ENCODE peak calls at places on chromosomes 12 and 14, in six cellular contexts. G is epithelial cell of esophagus; X is activated T-helper 1 cell treated with anti-CD3 and anti-CD28 coated beads, Interleukin-12 subunit alpha, Interleukin-12 subunit beta, Interleukin-2, Interleukin-4 antibody, amounts not matched to agents 30 ng/mL and 10 ng/mL and 1 ng/mL, durations not matched to agents 14 hours and 24 hours and 36 hours; A is activated gamma-delta T cell treated with anti-CD3 and anti-CD28 coated beads, Interleukin-2, amount 50 U/mL, for 16 hours; Q is pancreas; Z is ascending aorta. V is an unnamed sample.

GRCh38 chr14:96363751-96364336 is 518 bp downstream of the GSKIP start:
- DNase-seq in G (peak), X (peak), A (peak), Q (peak), Z (no peak), V (peak)

GRCh38 chr12:114313910-114314309 is 92.0 kb downstream of the TBX5 start:
- DNase-seq in G (no peak), X (no peak), A (no peak), Q (no peak), Z (no peak), V (no peak)

GRCh38 chr14:99729991-99730875 is 46.1 kb downstream of the CYP46A1 start:
- DNase-seq in G (peak), X (peak), A (peak), Q (peak), Z (peak), V (peak)

GRCh38 chr14:30990766-30991165 is 34.7 kb upstream of the AP4S1 start:
- DNase-seq in G (no peak), X (no peak), A (no peak), Q (no peak), Z (no peak), V (no peak)

GRCh38 chr14:31084385-31084784 is 58.2 kb upstream of the STRN3 start:
- DNase-seq in G (no peak), X (no peak), A (no peak), Q (no peak), Z (no peak), V (peak)

GRCh38 chr14:71590131-71590530 is 342.1 kb upstream of the RGS6 start:
- DNase-seq in G (no peak), X (no peak), A (no peak), Q (no peak), Z (no peak), V (no peak)

GRCh38 chr12:54981796-54982195 is 2.8 kb downstream of the TESPA1 start:
- DNase-seq in G (no peak), X (peak), A (peak), Q (no peak), Z (no peak), V (no peak)

GRCh38 chr12:125890366-125890905 is 825.2 kb downstream of the AACS start:
- DNase-seq in G (no peak), X (no peak), A (no peak), Q (no peak), Z (no peak), V (no peak)

GRCh38 chr14:86777950-86778602 is 1214.9 kb downstream of the GALC start:
- DNase-seq in G (peak), X (no peak), A (no peak), Q (no peak), Z (no peak), V (no peak)

GRCh38 chr14:92527724-92528123 is 14.1 kb downstream of the RIN3 start:
- DNase-seq in G (peak), X (no peak), A (no peak), Q (no peak), Z (no peak), V (no peak)

GRCh38 chr12:16611146-16611545 is 5.2 kb upstream of the LMO3 start:
- DNase-seq in G (no peak), X (no peak), A (no peak), Q (no peak), Z (no peak), V (no peak)

GRCh38 chr14:72830356-72830755 is 63.5 kb downstream of the DPF3 start:
- DNase-seq in G (no peak), X (no peak), A (no peak), Q (no peak), Z (no peak), V (no peak)

GRCh38 chr14:63960926-63961567 is 108.2 kb downstream of the SYNE2 start:
- DNase-seq in G (no peak), X (no peak), A (no peak), Q (no peak), Z (no peak), V (no peak)

GRCh38 chr12:53046655-53047220 is 3.1 kb upstream of the TNS2 start:
- DNase-seq in G (peak), X (peak), A (peak), Q (peak), Z (peak), V (peak)

GRCh38 chr12:111673503-111673902 is 12.3 kb downstream of the BRAP start:
- DNase-seq in G (peak), X (no peak), A (no peak), Q (no peak), Z (no peak), V (no peak)

GRCh38 chr14:91249841-91250616 is 5.5 kb upstream of the GPR68 start:
- DNase-seq in G (peak), X (peak), A (no peak), Q (peak), Z (no peak), V (no peak)

GRCh38 chr12:25436206-25436912 is 116.7 kb downstream of the LMNTD1 start:
- DNase-seq in G (peak), X (peak), A (no peak), Q (no peak), Z (no peak), V (peak)

GRCh38 chr12:52945389-52946232 is 3.3 kb upstream of the KRT18 start:
- DNase-seq in G (peak), X (no peak), A (no peak), Q (no peak), Z (no peak), V (no peak)

GRCh38 chr14:71529855-71530254 is 402.4 kb upstream of the RGS6 start:
- DNase-seq in G (no peak), X (no peak), A (no peak), Q (no peak), Z (peak), V (no peak)

GRCh38 chr12:115440438-115440837 is 756.5 kb upstream of the TBX3 start:
- DNase-seq in G (peak), X (no peak), A (no peak), Q (peak), Z (no peak), V (no peak)

GRCh38 chr12:15982471-15982870 is 71.3 kb downstream of the DERA start:
- DNase-seq in G (no peak), X (no peak), A (no peak), Q (no peak), Z (no peak), V (no peak)

GRCh38 chr12:127284021-127284420 is 982.9 kb upstream of the TMEM132C start:
- DNase-seq in G (no peak), X (no peak), A (no peak), Q (no peak), Z (no peak), V (no peak)

GRCh38 chr12:21065845-21066244 is 65.1 kb upstream of the SLCO1B1 start:
- DNase-seq in G (peak), X (no peak), A (no peak), Q (no peak), Z (no peak), V (no peak)

GRCh38 chr14:39107624-39108023 is 4.6 kb upstream of the SEC23A start:
- DNase-seq in G (peak), X (no peak), A (no peak), Q (no peak), Z (no peak), V (no peak)

GRCh38 chr12:124592050-124592449 is 24.6 kb upstream of the NCOR2 start:
- DNase-seq in G (peak), X (no peak), A (no peak), Q (peak), Z (no peak), V (no peak)

GRCh38 chr12:89117448-89118034 is 234.8 kb downstream of the DUSP6 start:
- DNase-seq in G (peak), X (no peak), A (no peak), Q (no peak), Z (no peak), V (peak)

GRCh38 chr12:49909826-49910225 is 6.1 kb upstream of the FAIM2 start:
- DNase-seq in G (peak), X (no peak), A (no peak), Q (no peak), Z (no peak), V (no peak)

GRCh38 chr12:14505626-14506596 is 61.8 kb downstream of the PLBD1 start:
- DNase-seq in G (peak), X (no peak), A (no peak), Q (no peak), Z (no peak), V (no peak)

GRCh38 chr14:20760950-20761349 is 7.3 kb upstream of the EDDM3B start:
- DNase-seq in G (peak), X (no peak), A (no peak), Q (no peak), Z (no peak), V (no peak)

V was measured in mucosa of descending colon.